ENCODE peak calls at places on chromosomes 2 and 18, in five cellular contexts. M is activated CD4-positive, alpha-beta T cell treated with anti-CD3 and anti-CD28 coated beads for 4 hours; C is keratinocyte; N is NCI-H345; W is activated naive CD8-positive, alpha-beta T cell treated with anti-CD3 and anti-CD28 coated beads, Interleukin-2, amount 10 ng/mL, durations not matched to agents 7 days and 5 days. O is an unnamed sample.

GRCh38 chr2:38978908-38979307 is 89.2 kb downstream of the ARHGEF33 start:
- DNase-seq in M (no peak), C (no peak), N (no peak), W (no peak), O (no peak)

GRCh38 chr18:9130806-9131205 is 5.8 kb upstream of the ANKRD12 start:
- DNase-seq in M (no peak), C (no peak), N (no peak), W (no peak), O (no peak)

GRCh38 chr2:117401582-117401981 is 412.9 kb upstream of the DDX18 start:
- DNase-seq in M (no peak), C (no peak), N (no peak), W (no peak), O (no peak)

GRCh38 chr2:150174396-150174795 is 313.1 kb downstream of the RND3 start:
- DNase-seq in M (no peak), C (no peak), N (no peak), W (no peak), O (no peak)

GRCh38 chr2:144379891-144380311 is 140.0 kb downstream of the ZEB2 start:
- DNase-seq in M (no peak), C (no peak), N (no peak), W (no peak), O (no peak)

GRCh38 chr18:31484461-31484860 is 13.5 kb upstream of the DSG2 start:
- DNase-seq in M (no peak), C (no peak), N (no peak), W (no peak), O (no peak)

GRCh38 chr2:207039225-207039624 is 99.9 kb downstream of the CPO start:
- DNase-seq in M (no peak), C (no peak), N (no peak), W (no peak), O (no peak)

GRCh38 chr2:230068658-230069080 is at the start of gene SLC16A14:
- DNase-seq in M (peak; percentile 15), C (no peak), N (peak; percentile 50), W (no peak), O (no peak)

GRCh38 chr18:39434223-39434622 is 1868.6 kb upstream of the CELF4 start:
- DNase-seq in M (no peak), C (no peak), N (no peak), W (no peak), O (no peak)

GRCh38 chr2:62450716-62451191 is 55.2 kb downstream of the TMEM17 start:
- DNase-seq in M (no peak), C (no peak), N (no peak), W (no peak), O (no peak)

GRCh38 chr2:108988796-108989713 is at the start of gene EDAR:
- DNase-seq in M (peak; percentile 52), C (peak; percentile 30), N (peak; percentile 59), W (peak; percentile 47), O (peak; percentile 79)